ENCODE peak calls at places on chromosomes 5 and 9, in six cellular contexts. L is A549, V is heart right ventricle, T is HL-60, X is ovary, Z is lower leg skin. J is an unnamed sample.

GRCh38 chr9:98549401-98549800 is 159.3 kb downstream of the GABBR2 start:
- DNase-seq in T (no peak), L (no peak), Z (no peak), V (no peak), X (no peak), J (no peak)

GRCh38 chr5:140627972-140628371 is 5.0 kb downstream of the CD14 start:
- DNase-seq in X (no peak), V (no peak), Z (no peak), L (no peak), T (no peak), J (no peak)

GRCh38 chr9:124024107-124024506 is 12.5 kb downstream of the LHX2 start:
- DNase-seq in L (no peak), T (no peak), Z (no peak), V (no peak), X (no peak), J (no peak)

GRCh38 chr9:114894801-114895433 is 35.5 kb downstream of the TNFSF8 start:
- DNase-seq in L (peak; percentile 85), T (peak; percentile 25), X (no peak), Z (no peak), V (no peak), J (no peak)

GRCh38 chr5:61053937-61054336 is 108.3 kb downstream of the SMIM15 start:
- DNase-seq in Z (no peak), V (no peak), T (no peak), X (no peak), L (no peak), J (no peak)

GRCh38 chr9:113349434-113350337 is at the start of gene BSPRY:
- DNase-seq in V (peak; percentile 23), L (no peak), X (no peak), Z (no peak), T (no peak), J (no peak)

GRCh38 chr5:82259172-82259800 is 18.9 kb downstream of the RPS23 start:
- DNase-seq in X (no peak), L (peak; percentile 35), V (no peak), Z (no peak), T (no peak), J (no peak)

GRCh38 chr5:73311291-73312110 is 137.1 kb downstream of the FOXD1 start:
- DNase-seq in X (no peak), V (peak; percentile 35), T (no peak), L (peak; percentile 23), Z (peak; percentile 26), J (no peak)

GRCh38 chr5:138724470-138725146 is 28.6 kb upstream of the CTNNA1 start:
- DNase-seq in X (no peak), L (no peak), V (peak; percentile 44), Z (peak; percentile 44), T (no peak), J (no peak)

GRCh38 chr9:128106181-128106939 is 21.2 kb downstream of the PTGES2 start:
- DNase-seq in Z (no peak), V (no peak), L (no peak), X (peak; percentile 45), T (no peak), J (no peak)

GRCh38 chr9:42388146-42388690 is 204.8 kb downstream of the SPATA31A6 start:
- DNase-seq in V (no peak), T (no peak), Z (no peak), X (no peak), L (no peak), J (no peak)
- TF ChIP-seq CTCF in V (no peak), T (no peak), Z (no peak), X (no peak), L (no peak), J (no peak)

GRCh38 chr5:172283020-172283861 is at the start of gene UBTD2:
- DNase-seq in L (peak; percentile 81), Z (peak; percentile 60), X (peak; percentile 87), T (peak; percentile 27), V (peak; percentile 89), J (peak; percentile 33)
- TF ChIP-seq CTCF in L (peak; percentile 68), Z (no peak), X (peak; percentile 38), T (no peak), V (peak; percentile 67), J (no peak)

DNA sequence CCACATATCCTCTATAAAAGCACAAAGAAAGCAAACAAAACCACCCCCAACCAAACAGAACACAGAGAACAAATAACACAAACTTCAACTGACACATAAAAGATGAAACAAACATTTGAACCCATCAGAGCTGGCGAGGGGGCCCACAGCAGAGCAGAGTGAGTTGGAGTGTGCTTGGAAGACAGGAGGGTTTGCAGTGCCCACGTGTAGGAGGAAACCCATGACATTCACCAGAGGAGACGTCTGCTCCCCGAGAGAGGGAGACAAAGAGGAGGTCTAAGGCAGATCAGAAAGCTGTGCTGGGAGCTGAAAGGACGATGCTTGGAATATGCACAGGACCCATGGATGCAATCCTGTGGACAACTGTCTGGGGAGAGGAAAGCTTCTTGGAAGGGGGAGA is 27.0 kb downstream of the MRPL36 start:
- DNase-seq in V (no peak), T (no peak), X (no peak), L (peak; percentile 44), Z (no peak), J (no peak)
- TF ChIP-seq CTCF in V (peak; percentile 41), T (no peak), X (no peak), L (no peak), Z (no peak), J (no peak)

GRCh38 chr5:177142029-177142681 is 8.6 kb downstream of the NSD1 start:
- DNase-seq in V (no peak), X (no peak), Z (no peak), T (no peak), L (no peak), J (no peak)
- TF ChIP-seq CTCF in V (no peak), X (no peak), Z (no peak), T (no peak), L (no peak), J (no peak)

DNA sequence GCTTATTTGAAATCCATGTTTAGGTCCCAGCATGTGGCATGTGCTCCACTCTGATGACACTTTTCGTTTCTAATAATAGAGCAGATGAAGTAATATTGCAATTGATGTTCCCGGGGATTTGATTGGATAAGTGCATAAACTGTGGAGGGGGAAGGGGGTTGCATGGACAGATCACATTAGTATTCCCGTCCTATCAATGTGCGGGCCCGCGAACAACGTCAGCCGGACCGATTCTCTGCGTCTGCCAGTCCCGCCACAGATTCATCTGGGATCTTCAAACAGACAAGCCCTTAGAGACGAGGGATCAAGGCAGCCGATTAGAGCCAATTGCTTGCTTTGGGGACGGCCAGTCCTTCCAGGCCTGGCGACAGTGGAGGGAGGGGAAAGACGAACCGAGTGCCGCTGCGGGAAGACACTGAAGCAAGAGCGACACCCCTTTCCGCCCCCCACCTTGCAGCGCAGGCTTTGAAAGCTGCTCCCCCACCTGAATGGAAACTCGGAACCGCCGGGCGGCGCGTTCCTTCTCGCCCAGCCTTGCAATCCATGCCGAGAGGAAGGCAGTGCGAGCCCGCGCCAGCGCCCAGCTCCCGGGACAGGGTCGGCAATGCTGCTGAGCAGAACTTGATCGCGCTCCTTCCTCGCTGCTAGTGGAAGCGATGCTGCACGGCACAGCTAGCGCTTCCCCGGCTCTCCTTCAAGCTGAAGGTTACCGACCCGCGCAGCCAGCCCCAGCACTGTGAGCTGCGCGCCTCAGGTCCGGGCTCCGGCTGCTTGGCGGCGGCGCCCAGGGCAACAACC is at the start of gene RGS7BP:
- DNase-seq in T (no peak), V (peak; percentile 60), Z (no peak), X (peak; percentile 59), L (peak; percentile 19), J (no peak)
- TF ChIP-seq CTCF in T (no peak), V (no peak), Z (no peak), X (peak; percentile 26), L (no peak), J (no peak)

J was measured in omental fat pad.